ENCODE peak calls at places on chromosomes 7 and 10, in seven cellular contexts. M is choroid plexus epithelial cell, A is epithelial cell of esophagus, U is neural progenitor cell, S is transverse colon, P is breast epithelium, T is coronary artery. E is an unnamed sample.

GRCh38 chr7:41835977-41836530 is 133.2 kb upstream of the INHBA start:
- DNase-seq in M (no peak), A (no peak), U (no peak), S (no peak), P (no peak), T (no peak), E (no peak)

GRCh38 chr7:139232893-139233292 is 1.9 kb downstream of the UBN2 start:
- DNase-seq in M (peak), A (peak), U (no peak), S (no peak), P (no peak), T (no peak), E (no peak)

GRCh38 chr7:76300210-76300731 is 2.2 kb upstream of the HSPB1 start:
- DNase-seq in M (peak), A (peak), U (no peak), S (peak), P (peak), T (no peak), E (no peak)

GRCh38 chr7:31758770-31759169 is 71.8 kb downstream of the PPP1R17 start:
- DNase-seq in M (no peak), A (no peak), U (no peak), S (no peak), P (no peak), T (no peak), E (no peak)

GRCh38 chr10:6300106-6300783 is 97.5 kb downstream of the PFKFB3 start:
- DNase-seq in M (peak), A (peak), U (no peak), S (peak), P (no peak), T (no peak), E (peak)

GRCh38 chr10:543131-543530 is 146.3 kb downstream of the DIP2C start:
- DNase-seq in M (no peak), A (no peak), U (no peak), S (no peak), P (no peak), T (no peak), E (no peak)

GRCh38 chr7:156836443-156836842 is 56.5 kb downstream of the LMBR1 start:
- DNase-seq in M (no peak), A (peak), U (no peak), S (no peak), P (no peak), T (no peak), E (no peak)

GRCh38 chr10:100810835-100811116 is 65.4 kb downstream of the PAX2 start:
- DNase-seq in M (no peak), A (no peak), U (no peak), S (no peak), P (no peak), T (no peak), E (no peak)

GRCh38 chr7:134699021-134699818 is 52.6 kb downstream of the BPGM start:
- DNase-seq in M (no peak), A (peak), U (no peak), S (no peak), P (no peak), T (no peak), E (no peak)

GRCh38 chr10:71774916-71775702 is 1.8 kb upstream of the VSIR start:
- DNase-seq in M (no peak), A (no peak), U (no peak), S (peak), P (no peak), T (no peak), E (no peak)

GRCh38 chr10:123993534-123994416 is 99.6 kb downstream of the CHST15 start:
- DNase-seq in M (no peak), A (no peak), U (no peak), S (no peak), P (no peak), T (peak), E (no peak)

GRCh38 chr10:119313645-119314044 is 106.3 kb downstream of the GRK5 start:
- DNase-seq in M (no peak), A (no peak), U (no peak), S (peak), P (no peak), T (no peak), E (peak)

DNA sequence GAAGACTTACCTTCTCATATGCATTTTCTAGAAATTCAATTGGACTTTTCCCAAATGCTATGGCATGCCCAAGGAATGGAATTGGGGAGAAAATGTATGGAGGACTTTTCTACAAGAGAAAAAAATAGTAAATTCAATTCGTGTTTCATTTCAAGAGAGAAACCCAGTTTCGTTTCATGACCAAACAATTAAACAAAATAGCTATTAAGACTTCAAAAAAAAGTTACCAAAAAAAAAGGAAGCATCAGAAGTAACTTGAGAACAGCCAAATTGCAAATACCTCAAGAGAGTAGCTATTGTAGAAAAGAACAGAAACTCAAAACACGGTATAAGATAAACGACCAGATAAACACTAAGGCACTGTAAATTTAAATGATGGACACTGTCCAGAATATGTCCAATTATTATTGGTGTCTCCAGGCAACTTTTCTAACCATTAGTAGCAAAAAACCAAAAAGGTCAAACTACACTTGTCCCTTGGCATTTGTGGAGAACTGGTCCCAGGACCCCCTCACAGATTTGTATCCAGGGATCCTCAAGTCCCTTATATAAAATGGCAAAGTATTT is 2.4 kb downstream of the CYP51A1 start:
- DNase-seq in M (no peak), A (no peak), U (no peak), S (no peak), P (no peak), T (no peak), E (no peak)
- H3K4me3 ChIP-seq in M (peak), A (peak), U (peak), S (no peak), P (no peak), T (no peak), E (no peak)

GRCh38 chr7:12402365-12402725 is 1.3 kb downstream of the VWDE start:
- DNase-seq in M (no peak), A (no peak), U (no peak), S (no peak), P (no peak), T (no peak), E (no peak)

GRCh38 chr7:12401538-12402364 is 1.9 kb downstream of the VWDE start:
- DNase-seq in M (no peak), A (no peak), U (no peak), S (no peak), P (no peak), T (no peak), E (no peak)

GRCh38 chr7:12409097-12409711 is 5.5 kb upstream of the VWDE start:
- DNase-seq in M (no peak), A (no peak), U (no peak), S (no peak), P (no peak), T (no peak), E (no peak)

GRCh38 chr7:12398186-12398585 is 5.5 kb downstream of the VWDE start:
- DNase-seq in M (no peak), A (no peak), U (no peak), S (no peak), P (no peak), T (no peak), E (no peak)

DNA sequence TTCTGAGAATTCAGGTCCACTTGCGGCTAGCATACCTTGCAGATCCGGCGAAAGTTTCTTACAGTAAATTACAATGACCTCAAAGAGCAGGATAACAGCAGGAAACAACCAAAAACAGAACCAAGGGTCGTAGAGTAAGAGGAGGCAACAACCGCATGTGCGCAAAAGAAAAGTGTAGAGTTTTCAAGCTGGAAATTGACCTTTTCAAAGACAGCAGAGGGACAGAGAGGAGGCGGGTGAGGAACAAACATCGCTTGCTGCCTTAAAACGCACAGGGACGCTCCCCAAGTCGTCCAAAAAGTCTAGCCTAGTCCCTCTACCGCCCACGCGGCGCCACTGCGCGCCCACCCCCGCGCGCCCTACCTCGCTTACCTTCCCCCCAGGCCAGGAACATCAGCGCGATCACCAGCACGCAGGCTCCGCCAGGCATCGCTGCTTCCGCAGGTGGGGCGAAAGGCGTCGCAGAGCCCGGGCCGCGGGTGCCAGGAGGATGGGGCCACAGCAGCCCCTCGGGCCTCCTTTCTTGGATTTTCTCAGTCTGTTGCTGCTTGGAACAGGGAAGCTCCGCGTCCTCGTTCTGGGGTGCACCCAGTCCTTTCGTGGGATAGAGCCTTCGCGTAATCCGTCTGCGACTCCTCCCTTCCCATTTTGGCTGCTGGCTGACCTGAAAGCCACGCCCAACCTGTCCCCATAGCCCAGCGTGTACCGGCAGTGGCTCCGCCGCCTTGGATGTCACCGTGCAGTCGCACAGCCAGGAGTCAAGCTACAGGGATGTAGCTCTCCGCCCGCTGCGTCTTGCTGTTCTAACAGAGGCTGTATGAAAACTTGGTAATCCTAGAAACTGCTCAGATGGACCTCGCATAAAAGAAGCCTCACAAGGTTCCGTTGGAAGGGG is at the start of gene VWDE:
- DNase-seq in M (peak), A (peak), U (peak), S (peak), P (peak), T (no peak), E (peak)
- H3K4me3 ChIP-seq in M (peak), A (peak), U (peak), S (peak), P (peak), T (peak), E (peak)

GRCh38 chr10:114045738-114046458 is 2.2 kb downstream of the ADRB1 start:
- DNase-seq in M (no peak), A (no peak), U (peak), S (no peak), P (no peak), T (no peak), E (no peak)
- H3K4me3 ChIP-seq in M (no peak), A (no peak), U (peak), S (no peak), P (peak), T (peak), E (no peak)

GRCh38 chr7:123604739-123605138 is 3.1 kb downstream of the ASB15 start:
- DNase-seq in M (peak), A (peak), U (no peak), S (no peak), P (no peak), T (no peak), E (no peak)

GRCh38 chr7:123607423-123607975 is 5.9 kb downstream of the ASB15 start:
- DNase-seq in M (no peak), A (no peak), U (no peak), S (no peak), P (no peak), T (no peak), E (no peak)

GRCh38 chr7:123612024-123612423 is 10.4 kb downstream of the ASB15 start:
- DNase-seq in M (no peak), A (no peak), U (no peak), S (no peak), P (no peak), T (no peak), E (no peak)

GRCh38 chr7:123608991-123609882 is 7.6 kb downstream of the ASB15 start:
- DNase-seq in M (no peak), A (no peak), U (no peak), S (no peak), P (no peak), T (no peak), E (no peak)

DNA sequence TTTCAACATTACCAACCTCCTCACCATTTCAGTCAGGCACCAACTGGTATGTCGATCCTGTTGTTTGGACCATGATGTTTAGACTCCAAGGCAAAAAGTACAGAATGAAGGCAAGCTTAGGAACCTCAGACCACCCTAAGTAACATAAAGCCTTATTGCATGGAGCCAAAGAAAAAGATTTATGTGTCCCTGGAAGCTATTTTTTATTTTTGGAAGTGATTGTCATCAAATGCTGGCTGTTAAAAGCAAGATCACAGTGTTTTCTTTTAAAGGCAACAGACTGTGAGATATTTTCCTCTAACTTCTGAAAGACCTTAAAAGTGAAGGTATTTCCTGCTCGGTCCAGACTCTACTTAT is 8.2 kb downstream of the ASB15 start:
- DNase-seq in M (no peak), A (no peak), U (no peak), S (no peak), P (no peak), T (no peak), E (no peak)
- H3K4me3 ChIP-seq in M (no peak), A (no peak), U (no peak), S (no peak), P (no peak), T (no peak), E (no peak)

GRCh38 chr10:60574388-60574787 is 184.7 kb upstream of the ANK3 start:
- DNase-seq in M (no peak), A (peak), U (no peak), S (no peak), P (no peak), T (no peak), E (no peak)

GRCh38 chr10:60578217-60578616 is 188.5 kb upstream of the ANK3 start:
- DNase-seq in M (no peak), A (peak), U (no peak), S (no peak), P (no peak), T (no peak), E (no peak)

GRCh38 chr10:60573342-60573741 is 183.7 kb upstream of the ANK3 start:
- DNase-seq in M (peak), A (no peak), U (peak), S (no peak), P (no peak), T (no peak), E (no peak)

GRCh38 chr10:60575105-60575504 is 185.4 kb upstream of the ANK3 start:
- DNase-seq in M (no peak), A (no peak), U (no peak), S (no peak), P (no peak), T (no peak), E (no peak)

GRCh38 chr10:60576130-60577069 is 186.7 kb upstream of the ANK3 start:
- DNase-seq in M (no peak), A (no peak), U (no peak), S (no peak), P (no peak), T (no peak), E (no peak)
- H3K4me3 ChIP-seq in M (no peak), A (no peak), U (no peak), S (no peak), P (peak), T (peak), E (no peak)

GRCh38 chr7:116527521-116527920 is 2.7 kb downstream of the CAV1 start:
- DNase-seq in M (no peak), A (peak), U (no peak), S (no peak), P (no peak), T (no peak), E (no peak)
- H3K4me3 ChIP-seq in M (peak), A (peak), U (no peak), S (no peak), P (peak), T (peak), E (no peak)

E was measured in Jurkat, Clone E6-1.